ENCODE peak calls at places on chromosomes 16 and 17, in nine cellular contexts. N is stomach; W is activated CD4-positive, alpha-beta T cell treated with anti-CD3 and anti-CD28 coated beads for 24 hours; J is lower lobe of right lung; Y is activated gamma-delta T cell treated with Interleukin-2 at 50 U/mL for 16 hours; P is AG10803; Q is bronchial epithelial cell; V is amygdala; U is glutamatergic neuron. E is an unnamed sample.

GRCh38 chr17:13562271-13562800 is 39.4 kb downstream of the HS3ST3A1 start:
- DNase-seq in N (no peak), W (no peak), J (no peak), Y (no peak), P (peak), Q (peak), V (no peak), U (no peak), E (peak)

GRCh38 chr17:65559483-65559801 is 2.0 kb downstream of the AXIN2 start:
- DNase-seq in N (no peak), W (no peak), J (no peak), Y (no peak), P (no peak), Q (no peak), V (no peak), U (no peak), E (no peak)

GRCh38 chr17:79669861-79670260 is 59.0 kb upstream of the RBFOX3 start:
- DNase-seq in N (no peak), W (no peak), J (no peak), Y (no peak), P (no peak), Q (no peak), V (no peak), U (no peak), E (no peak)

GRCh38 chr16:79369796-79370195 is 230.7 kb downstream of the MAF start:
- DNase-seq in N (no peak), W (no peak), J (no peak), Y (no peak), P (peak), Q (peak), V (no peak), U (no peak), E (no peak)

GRCh38 chr16:56679813-56680212 is 2.5 kb upstream of the MT1X start:
- DNase-seq in N (no peak), W (no peak), J (no peak), Y (no peak), P (no peak), Q (peak), V (no peak), U (no peak), E (no peak)

GRCh38 chr16:31143036-31143888 is 6.6 kb downstream of the PRSS36 start:
- DNase-seq in N (no peak), W (no peak), J (no peak), Y (no peak), P (no peak), Q (no peak), V (no peak), U (no peak), E (no peak)

GRCh38 chr16:73915939-73916451 is 380.6 kb upstream of the PSMD7 start:
- DNase-seq in N (no peak), W (no peak), J (no peak), Y (no peak), P (no peak), Q (no peak), V (no peak), U (no peak), E (no peak)

GRCh38 chr16:3012828-3013420 is at the start of gene CLDN9:
- DNase-seq in N (peak), W (no peak), J (no peak), Y (no peak), P (no peak), Q (no peak), V (no peak), U (peak), E (no peak)

GRCh38 chr17:57860414-57860999 is 10.7 kb upstream of the MRPS23 start:
- DNase-seq in N (no peak), W (no peak), J (no peak), Y (no peak), P (no peak), Q (no peak), V (no peak), U (no peak), E (no peak)

GRCh38 chr17:53390575-53390974 is 432.2 kb upstream of the KIF2B start:
- DNase-seq in N (no peak), W (no peak), J (no peak), Y (no peak), P (no peak), Q (no peak), V (no peak), U (peak), E (no peak)

GRCh38 chr16:47847220-47847970 is 308.4 kb downstream of the ABCC12 start:
- DNase-seq in N (no peak), W (no peak), J (no peak), Y (no peak), P (peak), Q (peak), V (no peak), U (no peak), E (peak)

GRCh38 chr17:59859444-59860025 is 33.2 kb downstream of the TUBD1 start:
- DNase-seq in N (no peak), W (no peak), J (no peak), Y (no peak), P (peak), Q (peak), V (no peak), U (no peak), E (peak)

GRCh38 chr17:76382803-76383644 is 1.4 kb upstream of the SPHK1 start:
- DNase-seq in N (peak), W (peak), J (peak), Y (peak), P (peak), Q (peak), V (no peak), U (peak), E (peak)

GRCh38 chr17:78790552-78790951 is 8.5 kb upstream of the CYTH1 start:
- DNase-seq in N (no peak), W (no peak), J (peak), Y (no peak), P (no peak), Q (peak), V (no peak), U (no peak), E (no peak)

GRCh38 chr17:50867856-50868438 is 1.8 kb upstream of the TOB1 start:
- DNase-seq in N (no peak), W (no peak), J (no peak), Y (no peak), P (no peak), Q (no peak), V (no peak), U (no peak), E (peak)

GRCh38 chr16:88713568-88714419 is 7.5 kb downstream of the CTU2 start:
- DNase-seq in N (peak), W (no peak), J (no peak), Y (no peak), P (no peak), Q (peak), V (no peak), U (no peak), E (peak)

GRCh38 chr17:28657756-28658155 is 4.0 kb downstream of the SDF2 start:
- DNase-seq in N (no peak), W (no peak), J (no peak), Y (no peak), P (no peak), Q (peak), V (no peak), U (no peak), E (peak)

GRCh38 chr16:84927621-84928591 is 83.4 kb downstream of the ZDHHC7 start:
- DNase-seq in N (no peak), W (no peak), J (no peak), Y (no peak), P (no peak), Q (no peak), V (no peak), U (no peak), E (no peak)

GRCh38 chr16:28863929-28864886 is 565 bp downstream of the SH2B1 start:
- DNase-seq in N (no peak), W (no peak), J (no peak), Y (no peak), P (peak), Q (peak), V (no peak), U (no peak), E (peak)

GRCh38 chr16:30782486-30783279 is 4.3 kb downstream of the ZNF629 start:
- DNase-seq in N (no peak), W (no peak), J (no peak), Y (no peak), P (no peak), Q (no peak), V (no peak), U (no peak), E (no peak)

GRCh38 chr17:43658890-43659289 is 2.8 kb downstream of the MEOX1 start:
- DNase-seq in N (no peak), W (no peak), J (no peak), Y (no peak), P (no peak), Q (no peak), V (no peak), U (no peak), E (no peak)

GRCh38 chr17:1989135-1989534 is 36.0 kb downstream of the RTN4RL1 start:
- DNase-seq in N (no peak), W (no peak), J (no peak), Y (no peak), P (peak), Q (peak), V (no peak), U (no peak), E (peak)

GRCh38 chr16:55488306-55488705 is 9.3 kb downstream of the MMP2 start:
- DNase-seq in N (no peak), W (no peak), J (no peak), Y (no peak), P (peak), Q (no peak), V (no peak), U (no peak), E (no peak)

GRCh38 chr17:15981208-15981607 is 18.3 kb downstream of the ZSWIM7 start:
- DNase-seq in N (no peak), W (peak), J (no peak), Y (no peak), P (no peak), Q (peak), V (no peak), U (no peak), E (no peak)

GRCh38 chr17:58289869-58290268 is 9.1 kb upstream of the MPO start:
- DNase-seq in N (peak), W (no peak), J (no peak), Y (no peak), P (no peak), Q (peak), V (no peak), U (no peak), E (no peak)

GRCh38 chr17:36901506-36901905 is 35.8 kb upstream of the LHX1 start:
- DNase-seq in N (no peak), W (no peak), J (no peak), Y (no peak), P (peak), Q (peak), V (no peak), U (no peak), E (peak)